ENCODE peak calls at places on chromosomes 7 and 10, in five cellular contexts. J is heart right ventricle, G is Karpas-422, Q is brain microvascular endothelial cell, L is sigmoid colon. B is an unnamed sample.

GRCh38 chr10:111481271-111482073 is 404.6 kb downstream of the ADRA2A start:
- DNase-seq in J (no peak), G (no peak), Q (no peak), L (no peak), B (no peak)

GRCh38 chr10:14009315-14010082 is 321.2 kb downstream of the FRMD4A start:
- DNase-seq in J (no peak), G (no peak), Q (peak; percentile 69), L (no peak), B (no peak)

GRCh38 chr7:116403265-116403664 is 96.3 kb upstream of the CAV2 start:
- DNase-seq in J (no peak), G (no peak), Q (no peak), L (no peak), B (no peak)

GRCh38 chr10:17227367-17228080 is 517 bp upstream of the VIM start:
- DNase-seq in J (no peak), G (peak; percentile 57), Q (no peak), L (no peak), B (no peak)

GRCh38 chr10:71580415-71580814 is 139.2 kb downstream of the C10orf105 start:
- DNase-seq in J (no peak), G (no peak), Q (no peak), L (no peak), B (no peak)

GRCh38 chr10:43201545-43202131 is 63.4 kb downstream of the CSGALNACT2 start:
- DNase-seq in J (no peak), G (no peak), Q (no peak), L (peak; percentile 53), B (peak; percentile 57)

GRCh38 chr7:114342431-114343181 is 72.0 kb upstream of the FOXP2 start:
- DNase-seq in J (no peak), G (no peak), Q (no peak), L (no peak), B (no peak)

GRCh38 chr10:120076966-120077706 is 184.6 kb downstream of the SEC23IP start:
- DNase-seq in J (no peak), G (no peak), Q (no peak), L (no peak), B (no peak)

GRCh38 chr10:91953600-91954140 is 30.1 kb downstream of the BTAF1 start:
- DNase-seq in J (no peak), G (no peak), Q (no peak), L (no peak), B (no peak)

GRCh38 chr7:23410446-23411183 is 59.7 kb downstream of the IGF2BP3 start:
- DNase-seq in J (no peak), G (no peak), Q (no peak), L (no peak), B (no peak)

GRCh38 chr10:80409121-80409520 is 770 bp downstream of the PRXL2A start:
- DNase-seq in J (no peak), G (no peak), Q (no peak), L (no peak), B (no peak)

GRCh38 chr7:74289660-74290589 is 718 bp downstream of the CLIP2 start:
- DNase-seq in J (peak; percentile 44), G (no peak), Q (no peak), L (peak; percentile 82), B (peak; percentile 43)

GRCh38 chr7:45295222-45295621 is 137.6 kb downstream of the RAMP3 start:
- DNase-seq in J (no peak), G (no peak), Q (no peak), L (no peak), B (no peak)

GRCh38 chr7:27243340-27244163 is 950 bp downstream of the EVX1 start:
- DNase-seq in J (no peak), G (no peak), Q (no peak), L (no peak), B (no peak)

GRCh38 chr7:194257-194995 is 2.1 kb downstream of the FAM20C start:
- DNase-seq in J (no peak), G (no peak), Q (peak; percentile 55), L (no peak), B (no peak)

GRCh38 chr7:35839860-35840854 is 39.3 kb downstream of the SEPTIN7 start:
- DNase-seq in J (no peak), G (peak; percentile 47), Q (peak; percentile 14), L (no peak), B (no peak)

GRCh38 chr10:98790817-98791216 is 344.1 kb upstream of the HPS1 start:
- DNase-seq in J (no peak), G (peak; percentile 51), Q (no peak), L (no peak), B (no peak)

GRCh38 chr7:93150200-93150835 is 2.1 kb upstream of the SAMD9L start:
- DNase-seq in J (no peak), G (no peak), Q (peak; percentile 31), L (no peak), B (no peak)

GRCh38 chr10:6036861-6037321 is 25.3 kb downstream of the IL2RA start:
- DNase-seq in J (no peak), G (no peak), Q (no peak), L (peak; percentile 15), B (no peak)

GRCh38 chr7:71574153-71574894 is 442.4 kb downstream of the GALNT17 start:
- DNase-seq in J (no peak), G (no peak), Q (no peak), L (no peak), B (no peak)

GRCh38 chr7:56092789-56093531 is at the start of gene PHKG1:
- DNase-seq in J (peak; percentile 89), G (no peak), Q (peak; percentile 74), L (peak; percentile 94), B (peak; percentile 94)

GRCh38 chr10:10490187-10490980 is 527.3 kb upstream of the CELF2 start:
- DNase-seq in J (no peak), G (no peak), Q (no peak), L (no peak), B (no peak)

DNA sequence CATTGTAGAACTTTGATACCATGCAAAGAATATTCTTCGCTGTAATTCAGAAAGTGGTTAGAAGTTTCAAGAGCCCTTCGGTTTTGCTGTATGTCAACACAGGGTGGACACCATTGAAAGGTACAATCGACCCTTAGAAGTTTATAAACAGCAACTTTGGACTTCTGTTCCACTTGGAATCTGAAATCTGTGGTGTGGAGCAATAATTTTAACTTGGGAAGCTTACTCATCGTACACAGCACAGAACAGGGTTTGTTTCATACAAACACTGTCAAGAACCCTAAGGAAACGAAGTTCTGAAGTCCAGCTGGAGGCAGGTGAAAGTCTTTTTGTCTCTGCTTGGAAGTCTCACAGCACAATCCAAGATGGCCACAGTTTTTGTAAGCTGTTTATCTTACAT is 31.5 kb downstream of the NMT2 start:
- DNase-seq in J (no peak), G (no peak), Q (no peak), L (no peak), B (no peak)
- H3K27ac ChIP-seq in J (no peak overlapping the region), G (no peak overlapping the region), Q (no peak overlapping the region), L (no peak overlapping the region), B (no peak overlapping the region)

DNA sequence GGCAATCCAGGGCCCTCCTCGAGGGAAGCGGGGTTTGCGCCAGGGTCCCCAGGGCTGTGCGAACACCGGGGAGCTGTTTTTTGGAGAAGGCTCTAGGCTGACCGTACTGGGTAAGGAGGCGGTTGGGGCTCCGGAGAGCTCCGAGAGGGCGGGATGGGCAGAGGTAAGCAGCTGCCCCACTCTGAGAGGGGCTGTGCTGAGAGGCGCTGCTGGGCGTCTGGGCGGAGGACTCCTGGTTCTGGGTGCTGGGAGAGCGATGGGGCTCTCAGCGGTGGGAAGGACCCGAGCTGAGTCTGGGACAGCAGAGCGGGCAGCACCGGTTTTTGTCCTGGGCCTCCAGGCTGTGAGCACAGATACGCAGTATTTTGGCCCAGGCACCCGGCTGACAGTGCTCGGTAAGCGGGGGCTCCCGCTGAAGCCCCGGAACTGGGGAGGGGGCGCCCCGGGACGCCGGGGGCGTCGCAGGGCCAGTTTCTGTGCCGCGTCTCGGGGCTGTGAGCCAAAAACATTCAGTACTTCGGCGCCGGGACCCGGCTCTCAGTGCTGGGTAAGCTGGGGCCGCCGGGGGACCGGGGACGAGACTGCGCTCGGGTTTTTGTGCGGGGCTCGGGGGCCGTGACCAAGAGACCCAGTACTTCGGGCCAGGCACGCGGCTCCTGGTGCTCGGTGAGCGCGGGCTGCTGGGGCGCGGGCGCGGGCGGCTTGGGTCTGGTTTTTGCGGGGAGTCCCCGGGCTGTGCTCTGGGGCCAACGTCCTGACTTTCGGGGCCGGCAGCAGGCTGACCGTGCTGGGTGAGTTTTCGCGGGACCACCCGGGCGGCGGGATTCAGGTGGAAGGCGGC is 26.0 kb downstream of the PRSS2 start:
- DNase-seq in J (no peak), G (no peak), Q (peak; percentile 25), L (no peak), B (peak; percentile 73)
- H3K4me3 ChIP-seq in J (peak overlapping the region; percentile 44), G (no peak overlapping the region), Q (peak overlapping the region; percentile 72), L (peak overlapping the region; percentile 43), B (peak overlapping the region; percentile 34)

DNA sequence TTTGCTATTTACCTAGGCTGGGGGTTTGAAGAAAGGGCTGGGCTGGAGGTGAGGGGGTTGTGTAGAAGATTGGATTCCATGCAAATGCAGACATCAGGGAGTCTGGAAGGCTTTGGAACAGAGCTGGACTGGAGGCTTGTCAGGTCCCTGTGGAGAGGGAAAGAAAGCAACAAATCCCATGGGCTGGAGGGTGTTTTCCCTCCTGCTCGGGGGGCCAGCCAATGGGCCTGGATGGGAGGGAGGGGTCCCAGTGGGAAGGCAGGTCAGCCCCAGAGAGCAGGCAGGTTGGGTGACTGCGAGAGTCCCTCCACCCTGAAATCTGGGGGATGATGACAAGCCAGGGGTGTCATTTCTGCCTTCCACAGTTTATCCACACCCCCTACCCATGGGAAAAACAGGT is 431.8 kb downstream of the RPS24 start:
- DNase-seq in J (no peak), G (no peak), Q (no peak), L (no peak), B (no peak)
- H3K27ac ChIP-seq in J (no peak overlapping the region), G (no peak overlapping the region), Q (no peak overlapping the region), L (no peak overlapping the region), B (no peak overlapping the region)

GRCh38 chr7:142385528-142386340 is 127.9 kb upstream of the PRSS58 start:
- DNase-seq in J (peak; percentile 31), G (peak; percentile 77), Q (peak; percentile 39), L (no peak), B (no peak)
- H3K4me3 ChIP-seq in J (no peak overlapping the region), G (no peak overlapping the region), Q (no peak overlapping the region), L (no peak overlapping the region), B (no peak overlapping the region)

GRCh38 chr10:23754179-23754578 is 315.3 kb downstream of the OTUD1 start:
- DNase-seq in J (no peak), G (no peak), Q (no peak), L (no peak), B (no peak)
- H3K27ac ChIP-seq in J (no peak overlapping the region), G (no peak overlapping the region), Q (no peak overlapping the region), L (no peak overlapping the region), B (no peak overlapping the region)

DNA sequence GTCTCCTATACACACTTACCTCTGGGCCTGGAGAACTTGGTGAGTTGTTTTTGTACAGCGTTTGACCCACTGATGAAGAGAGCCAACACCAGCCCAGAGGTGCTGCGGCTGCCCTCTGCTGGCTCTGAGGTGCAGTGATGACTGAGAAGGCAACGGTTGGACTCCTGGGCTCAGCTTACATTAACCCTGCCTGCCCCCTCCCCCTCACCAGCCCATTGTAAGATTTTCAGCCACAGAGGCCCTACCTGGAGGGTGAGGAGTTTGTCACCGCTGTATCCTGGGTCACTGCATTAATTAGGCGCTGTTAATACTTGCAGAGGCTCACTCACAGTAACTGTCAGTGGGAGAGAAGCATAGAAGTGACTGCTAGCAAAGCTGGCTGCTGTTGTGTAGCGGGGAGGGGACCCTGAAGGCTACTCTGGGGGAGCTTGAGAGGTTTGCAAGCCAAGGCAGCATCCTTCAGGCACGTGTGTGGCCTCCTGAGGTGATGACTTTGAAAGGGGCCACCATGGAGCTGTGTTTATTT is 18.9 kb upstream of the ANKRD2 start:
- DNase-seq in J (peak; percentile 65), G (peak; percentile 71), Q (peak; percentile 59), L (peak; percentile 82), B (peak; percentile 78)
- H3K4me3 ChIP-seq in J (no peak overlapping the region), G (no peak overlapping the region), Q (no peak overlapping the region), L (no peak overlapping the region), B (no peak overlapping the region)

GRCh38 chr10:110077436-110078120 is 69.8 kb downstream of the ADD3 start:
- DNase-seq in J (no peak), G (no peak), Q (no peak), L (no peak), B (no peak)
- H3K27ac ChIP-seq in J (peak overlapping the region; percentile 24), G (no peak overlapping the region), Q (peak overlapping the region; percentile 94), L (peak overlapping the region; percentile 68), B (no peak overlapping the region)

B was measured in pancreas.